ENCODE peak calls at places on chromosome 22, in five cellular contexts. Y, B, W, I and C are unnamed samples.

GRCh38 chr22:40714514-40714966 is 35.3 kb downstream of the MCHR1 start:
- DNase-seq in W (no peak), Y (peak; percentile 77), I (no peak), B (no peak), C (no peak)

GRCh38 chr22:45608763-45609180 is 62.9 kb upstream of the ATXN10 start:
- DNase-seq in B (peak; percentile 20), Y (no peak), W (no peak), I (no peak), C (no peak)

GRCh38 chr22:33903012-33903411 is 17.3 kb downstream of the LARGE1 start:
- DNase-seq in I (no peak), B (no peak), Y (no peak), W (no peak), C (no peak)

GRCh38 chr22:41444360-41445170 is 2.0 kb downstream of the TOB2 start:
- DNase-seq in B (peak; percentile 94), I (peak; percentile 89), Y (peak; percentile 99), W (peak; percentile 96), C (peak; percentile 97)

GRCh38 chr22:50139843-50140415 is 30.6 kb upstream of the PANX2 start:
- DNase-seq in I (no peak), Y (no peak), B (peak; percentile 91), W (no peak), C (no peak)

GRCh38 chr22:38222797-38223119 is 21.0 kb downstream of the MAFF start:
- DNase-seq in I (no peak), B (no peak), Y (no peak), W (no peak), C (no peak)

GRCh38 chr22:22480940-22481339 is 27.6 kb downstream of the ZNF280B start:
- DNase-seq in I (no peak), Y (no peak), B (no peak), W (no peak), C (no peak)

GRCh38 chr22:16601437-16602223 is 9.0 kb upstream of the CCT8L2 start:
- DNase-seq in I (peak; percentile 39), Y (peak; percentile 17), B (no peak), W (peak; percentile 9), C (peak; percentile 23)

GRCh38 chr22:47164514-47165337 is 402.3 kb downstream of the TBC1D22A start:
- DNase-seq in I (no peak), W (peak; percentile 1), Y (no peak), B (no peak), C (no peak)

DNA sequence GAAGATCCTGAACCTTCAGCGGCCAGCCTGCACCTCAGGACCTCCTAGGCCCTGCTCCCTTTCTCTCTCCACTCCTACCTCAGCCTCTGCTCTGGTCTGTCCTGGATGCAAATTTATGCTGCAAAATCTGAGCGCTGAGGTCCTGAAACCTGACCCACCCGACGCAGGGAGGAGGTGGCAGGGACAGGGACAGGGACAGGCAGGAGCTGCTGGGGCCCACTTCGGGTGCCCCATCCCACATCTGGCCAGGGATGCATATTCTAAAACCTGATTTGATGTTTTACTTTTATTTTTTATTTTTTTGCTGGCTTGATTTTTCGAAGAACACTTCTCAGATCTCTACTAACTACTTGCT is 571 bp upstream of the PVALB start:
- DNase-seq in Y (peak; percentile 43), B (no peak), I (no peak), W (no peak), C (no peak)
- H3K27me3 ChIP-seq in Y (peaks cover 44% of the 10 kb centered on the region), B (peaks cover 64% of the 10 kb centered on the region), I (peaks cover 100% of the 10 kb centered on the region), W (no peaks in the 10 kb centered on the region), C (no peaks in the 10 kb centered on the region)

DNA sequence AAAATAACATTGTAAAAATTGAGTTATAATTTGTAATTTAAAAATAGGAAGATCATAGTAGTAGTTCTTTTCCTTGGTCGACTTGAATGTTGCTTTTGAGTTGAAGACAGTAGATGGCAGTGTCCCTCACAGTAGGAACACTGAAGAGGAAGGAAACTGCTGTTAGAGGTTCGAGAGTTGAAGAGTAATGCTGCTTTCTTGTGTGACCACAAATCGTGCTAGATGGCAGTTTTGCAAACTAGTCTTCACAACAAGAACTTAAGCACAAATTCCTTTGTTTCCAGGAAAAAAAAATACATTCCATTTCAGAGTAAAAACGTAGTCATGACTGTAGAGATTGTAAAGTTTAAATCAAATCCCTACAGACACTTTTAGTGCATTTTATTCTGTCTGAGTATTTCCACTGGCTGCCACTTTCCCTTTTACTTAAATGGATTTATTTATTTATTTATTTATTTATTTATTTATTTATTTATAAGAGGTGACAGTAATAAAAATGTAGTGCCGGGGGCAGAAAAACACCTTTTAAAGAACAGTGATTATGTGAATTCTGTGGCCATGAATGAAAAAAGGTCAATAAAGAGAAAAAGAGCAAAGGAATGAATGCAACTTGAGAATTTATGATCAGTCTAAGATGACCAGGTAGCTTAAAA is 54.6 kb downstream of the SPECC1L start:
- DNase-seq in I (no peak), W (peak; percentile 20), Y (peak; percentile 54), B (peak; percentile 84), C (no peak)
- TF ChIP-seq CTCF in I (peak; percentile 85), W (peak; percentile 47), Y (peak; percentile 70), B (peak; percentile 68), C (peak; percentile 45)

DNA sequence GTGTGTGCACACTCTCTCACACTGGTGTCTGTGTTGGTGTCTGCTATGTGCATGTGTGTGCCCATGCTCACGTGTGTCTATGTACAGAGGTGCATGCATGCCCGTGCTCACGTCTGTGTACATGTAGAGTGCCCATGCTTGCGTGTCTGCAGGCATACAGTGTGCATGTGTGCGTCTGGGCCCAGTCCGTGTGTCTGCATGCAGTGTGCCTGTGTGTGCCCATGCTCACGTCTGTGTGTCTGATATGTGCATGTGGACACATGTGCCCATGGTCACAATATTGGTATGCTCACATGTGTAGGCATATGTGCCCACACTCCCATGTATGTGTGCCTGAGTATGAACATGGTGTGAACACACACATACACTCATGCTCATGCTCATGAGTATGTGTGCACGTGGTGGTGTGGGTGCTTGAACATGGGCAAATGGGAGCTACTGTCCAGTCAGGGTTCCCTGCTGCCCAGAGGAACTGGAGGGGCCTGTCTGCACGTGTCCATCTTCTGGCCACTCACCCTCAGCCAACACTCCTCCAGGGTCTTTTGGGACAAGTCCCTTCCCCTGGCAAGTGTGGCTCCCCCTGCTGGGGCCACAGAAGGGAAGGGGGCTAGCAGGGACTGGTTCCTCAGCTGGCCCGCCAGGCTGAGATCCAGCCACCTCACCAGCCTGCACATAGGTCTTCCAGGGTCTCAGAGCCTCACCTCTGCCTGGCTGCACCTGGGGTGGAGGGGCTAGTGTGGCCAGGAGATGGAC is 7.3 kb upstream of the TBX1 start:
- DNase-seq in Y (peak; percentile 48), I (no peak), W (no peak), B (no peak), C (no peak)
- H3K27me3 ChIP-seq in Y (peaks cover 61% of the 10 kb centered on the region), I (peaks cover 90% of the 10 kb centered on the region), W (no peaks in the 10 kb centered on the region), B (peaks cover 94% of the 10 kb centered on the region), C (no peaks in the 10 kb centered on the region)

DNA sequence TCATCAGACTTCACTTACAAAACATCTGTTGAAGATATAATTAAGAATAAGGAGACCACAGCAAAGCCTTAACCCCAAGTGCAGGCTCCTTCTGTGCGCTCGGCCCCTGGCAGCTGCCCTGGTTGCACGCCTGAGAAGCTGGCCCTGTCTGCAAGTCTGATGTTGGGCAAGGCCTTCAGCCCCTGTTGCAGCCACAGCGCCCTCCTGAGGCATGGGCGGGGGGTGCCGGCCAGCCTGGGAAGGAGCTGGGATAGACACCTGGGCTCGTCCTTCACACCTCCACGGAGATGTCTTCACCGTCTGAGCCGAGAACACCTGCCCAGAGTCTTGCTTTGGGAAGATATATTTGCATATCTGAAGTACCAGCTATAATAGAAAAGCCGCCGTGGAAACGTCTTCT is 104.1 kb downstream of the MPPED1 start:
- DNase-seq in W (no peak), B (peak; percentile 20), Y (peak; percentile 68), I (no peak), C (no peak)
- TF ChIP-seq CTCF in W (no peak), B (peak; percentile 31), Y (peak; percentile 84), I (no peak), C (no peak)

GRCh38 chr22:49092751-49093150 is 734.9 kb downstream of the BRD1 start:
- DNase-seq in B (no peak), Y (no peak), W (no peak), I (no peak), C (no peak)
- H3K27me3 ChIP-seq in B (peaks cover 83% of the 10 kb centered on the region), Y (no peaks in the 10 kb centered on the region), W (no peaks in the 10 kb centered on the region), I (peaks cover 79% of the 10 kb centered on the region), C (no peaks in the 10 kb centered on the region)